ENCODE peak calls at places on chromosome 14, in eight cellular contexts. C is NCI-H187 treated with DMSO at 0.1 percent for 48 hours, A is left lobe of liver, T is HuH-7.5, X is GM23248, G is prostate gland, I is T follicular helper cell, P is suprapubic skin. D is an unnamed sample.

GRCh38 chr14:26594756-26595545 is 2.9 kb downstream of the NOVA1 start:
- DNase-seq in A (no peak), I (no peak), P (no peak), X (no peak), T (no peak), C (peak), G (no peak), D (no peak)

GRCh38 chr14:37707716-37708115 is 112.3 kb downstream of the TTC6 start:
- DNase-seq in T (no peak), I (no peak), X (no peak), G (no peak), P (no peak), C (no peak), A (no peak), D (peak)

GRCh38 chr14:72555609-72556000 is 338.3 kb downstream of the DPF3 start:
- DNase-seq in T (no peak), A (no peak), X (no peak), P (no peak), G (peak), C (no peak), I (no peak), D (peak)

GRCh38 chr14:29895591-29896043 is 32.0 kb downstream of the PRKD1 start:
- DNase-seq in C (no peak), P (no peak), A (no peak), G (no peak), I (no peak), X (no peak), T (no peak), D (no peak)

GRCh38 chr14:56351861-56352260 is 227.7 kb upstream of the TMEM260 start:
- DNase-seq in P (no peak), I (no peak), A (no peak), T (no peak), C (no peak), X (peak), G (no peak), D (no peak)

GRCh38 chr14:24911324-24912095 is 138.4 kb downstream of the STXBP6 start:
- DNase-seq in I (no peak), C (no peak), P (no peak), T (no peak), A (no peak), X (peak), G (no peak), D (peak)

GRCh38 chr14:92646952-92647461 is 101.4 kb downstream of the LGMN start:
- DNase-seq in X (peak), T (no peak), C (no peak), P (no peak), A (no peak), I (no peak), G (peak), D (peak)

GRCh38 chr14:72916174-72916573 is 10.1 kb upstream of the DCAF4 start:
- DNase-seq in A (no peak), T (no peak), I (no peak), G (no peak), X (peak), C (no peak), P (no peak), D (no peak)

GRCh38 chr14:97039717-97040363 is 242.7 kb downstream of the VRK1 start:
- DNase-seq in G (no peak), P (no peak), A (no peak), I (no peak), C (no peak), X (no peak), T (no peak), D (no peak)

GRCh38 chr14:99755629-99756603 is 37.3 kb upstream of the EML1 start:
- DNase-seq in A (peak), C (no peak), T (no peak), X (peak), G (no peak), P (no peak), I (no peak), D (no peak)

GRCh38 chr14:21093769-21094681 is 4.4 kb downstream of the ZNF219 start:
- DNase-seq in T (peak), C (peak), A (no peak), P (no peak), X (no peak), I (no peak), G (no peak), D (no peak)

GRCh38 chr14:59890676-59891075 is 20.1 kb upstream of the RTN1 start:
- DNase-seq in I (no peak), X (no peak), G (no peak), P (no peak), T (no peak), C (no peak), A (no peak), D (no peak)

GRCh38 chr14:60151715-60152114 is 13.5 kb downstream of the DHRS7 start:
- DNase-seq in A (no peak), G (peak), X (peak), C (no peak), T (no peak), P (peak), I (peak), D (no peak)

GRCh38 chr14:64788706-64789105 is 84.5 kb downstream of the PLEKHG3 start:
- DNase-seq in I (no peak), C (no peak), X (peak), P (no peak), T (no peak), A (no peak), G (no peak), D (no peak)

GRCh38 chr14:70014696-70015095 is 135.5 kb downstream of the SMOC1 start:
- DNase-seq in A (no peak), C (no peak), I (no peak), T (no peak), P (no peak), G (no peak), X (no peak), D (no peak)

GRCh38 chr14:37602605-37603453 is 7.4 kb downstream of the TTC6 start:
- DNase-seq in A (peak), G (no peak), I (no peak), T (peak), P (no peak), C (no peak), X (no peak), D (peak)

GRCh38 chr14:69571879-69572633 is 2.6 kb downstream of the CCDC177 start:
- DNase-seq in A (peak), T (peak), P (no peak), I (no peak), X (peak), G (no peak), C (no peak), D (peak)

GRCh38 chr14:22471545-22472121 is 117.4 kb downstream of the DAD1 start:
- DNase-seq in A (peak), X (no peak), G (peak), P (no peak), C (no peak), I (no peak), T (peak), D (no peak)

GRCh38 chr14:61077946-61078738 is 97.1 kb downstream of the SLC38A6 start:
- DNase-seq in X (peak), G (no peak), C (no peak), I (no peak), A (no peak), P (no peak), T (no peak), D (no peak)

GRCh38 chr14:99118046-99118721 is 153.8 kb downstream of the BCL11B start:
- DNase-seq in I (no peak), G (no peak), A (peak), C (no peak), X (no peak), T (no peak), P (no peak), D (no peak)

GRCh38 chr14:94362614-94363133 is 25.7 kb downstream of the SERPINA1 start:
- DNase-seq in T (no peak), P (no peak), C (no peak), A (no peak), I (no peak), G (no peak), X (no peak), D (no peak)

GRCh38 chr14:100545359-100545758 is 41.9 kb downstream of the BEGAIN start:
- DNase-seq in T (no peak), X (no peak), A (no peak), I (no peak), C (no peak), G (no peak), P (no peak), D (no peak)

GRCh38 chr14:22836301-22837058 is at the start of gene MMP14:
- DNase-seq in A (no peak), X (peak), P (peak), I (no peak), G (peak), C (no peak), T (peak), D (no peak)

GRCh38 chr14:79248131-79248530 is 963.2 kb downstream of the DIO2 start:
- DNase-seq in I (no peak), P (no peak), C (no peak), T (no peak), G (no peak), A (no peak), X (no peak), D (no peak)

GRCh38 chr14:31283568-31284252 is 76.1 kb upstream of the HECTD1 start:
- DNase-seq in G (no peak), X (no peak), I (no peak), T (no peak), A (no peak), P (no peak), C (no peak), D (no peak)

GRCh38 chr14:67240168-67240932 is 885 bp upstream of the PALS1 start:
- DNase-seq in A (peak), C (no peak), X (peak), T (peak), G (peak), I (peak), P (peak), D (no peak)